ENCODE peak calls at places on chromosomes 6 and 20, in eight cellular contexts. B, K, S, I, C, R, U and J are unnamed samples.

GRCh38 chr6:94270040-94270689 is 850.8 kb upstream of the EPHA7 start:
- DNase-seq in R (no peak), I (no peak), K (no peak), U (no peak), S (no peak), C (no peak), B (no peak), J (no peak)

GRCh38 chr6:13545885-13546284 is 28.5 kb upstream of the SIRT5 start:
- DNase-seq in S (no peak), K (no peak), I (no peak), B (no peak), C (no peak), R (no peak), U (no peak), J (no peak)

GRCh38 chr6:72580281-72580940 is 41.5 kb upstream of the KCNQ5 start:
- DNase-seq in I (no peak), K (peak; percentile 44), C (no peak), R (peak; percentile 85), S (no peak), U (no peak), B (no peak), J (peak; percentile 85)

GRCh38 chr6:44297063-44298038 is 15.8 kb downstream of the AARS2 start:
- DNase-seq in I (peak; percentile 85), R (peak; percentile 16), K (peak; percentile 74), S (peak; percentile 42), B (no peak), U (no peak), C (peak; percentile 60), J (peak; percentile 28)

GRCh38 chr6:109296305-109296915 is 85.9 kb downstream of the CD164 start:
- DNase-seq in R (no peak), K (no peak), U (no peak), C (no peak), B (peak; percentile 24), I (no peak), S (peak; percentile 71), J (no peak)

GRCh38 chr20:62929051-62929538 is 2.8 kb upstream of the DIDO1 start:
- DNase-seq in R (peak; percentile 38), K (peak; percentile 77), U (peak; percentile 56), I (peak; percentile 92), S (peak; percentile 80), B (peak; percentile 54), C (peak; percentile 81), J (peak; percentile 56)

GRCh38 chr6:51910846-51911245 is 176.6 kb downstream of the PKHD1 start:
- DNase-seq in K (no peak), B (no peak), S (no peak), C (no peak), I (no peak), R (no peak), U (no peak), J (no peak)

GRCh38 chr20:58651823-58652605 is 931 bp downstream of the STX16 start:
- DNase-seq in U (peak; percentile 65), K (peak; percentile 77), I (peak; percentile 89), B (peak; percentile 36), R (peak; percentile 85), S (peak; percentile 80), C (peak; percentile 50), J (peak; percentile 67)

GRCh38 chr6:56444855-56445254 is 197.5 kb upstream of the COL21A1 start:
- DNase-seq in C (no peak), B (peak; percentile 18), I (no peak), R (no peak), S (no peak), U (no peak), K (no peak), J (no peak)

GRCh38 chr6:117449549-117450439 is 24.1 kb upstream of the ROS1 start:
- DNase-seq in K (peak; percentile 15), U (peak; percentile 46), S (peak; percentile 55), R (peak; percentile 81), B (peak; percentile 31), I (no peak), C (peak; percentile 45), J (no peak)

GRCh38 chr20:14573676-14574075 is 236.3 kb upstream of the FLRT3 start:
- DNase-seq in C (no peak), S (peak; percentile 29), B (no peak), R (no peak), I (no peak), K (no peak), U (no peak), J (no peak)

GRCh38 chr20:21191839-21192238 is 66.0 kb downstream of the KIZ start:
- DNase-seq in R (peak; percentile 25), C (no peak), U (no peak), S (no peak), I (no peak), B (no peak), K (no peak), J (no peak)

GRCh38 chr20:4519530-4519929 is 202.2 kb upstream of the PRND start:
- DNase-seq in S (peak; percentile 29), C (no peak), R (no peak), U (no peak), B (no peak), K (peak; percentile 9), I (no peak), J (peak; percentile 22)

GRCh38 chr6:16130437-16130891 is 1.6 kb downstream of the MYLIP start:
- DNase-seq in K (no peak), S (no peak), I (no peak), U (no peak), C (no peak), B (peak; percentile 12), R (no peak), J (no peak)

GRCh38 chr20:1891263-1892121 is 3.7 kb upstream of the SIRPA start:
- DNase-seq in I (peak; percentile 61), U (no peak), K (no peak), S (no peak), B (no peak), R (no peak), C (no peak), J (no peak)

GRCh38 chr6:45997875-45998506 is 17.7 kb downstream of the CLIC5 start:
- DNase-seq in I (no peak), K (no peak), R (no peak), C (no peak), U (no peak), S (no peak), B (no peak), J (no peak)
- H3K27ac ChIP-seq in I (no peak overlapping the region), K (no peak overlapping the region), R (no peak overlapping the region), C (peak overlapping the region; percentile 67), U (no peak overlapping the region), S (no peak overlapping the region), B (no peak overlapping the region), J (no peak overlapping the region)

GRCh38 chr6:38779310-38780062 is 64.4 kb downstream of the DNAH8 start:
- DNase-seq in R (no peak), S (no peak), C (no peak), U (no peak), I (no peak), B (no peak), K (no peak), J (no peak)

GRCh38 chr6:38774933-38775707 is 60.0 kb downstream of the DNAH8 start:
- DNase-seq in U (no peak), I (no peak), R (no peak), B (no peak), S (no peak), K (no peak), C (no peak), J (peak; percentile 15)

GRCh38 chr6:38775870-38776269 is 60.8 kb downstream of the DNAH8 start:
- DNase-seq in U (no peak), S (no peak), R (no peak), C (no peak), I (no peak), B (no peak), K (no peak), J (no peak)

GRCh38 chr6:38773338-38773737 is 58.2 kb downstream of the DNAH8 start:
- DNase-seq in U (no peak), K (peak; percentile 35), R (no peak), S (peak; percentile 18), C (no peak), B (no peak), I (no peak), J (peak; percentile 7)

DNA sequence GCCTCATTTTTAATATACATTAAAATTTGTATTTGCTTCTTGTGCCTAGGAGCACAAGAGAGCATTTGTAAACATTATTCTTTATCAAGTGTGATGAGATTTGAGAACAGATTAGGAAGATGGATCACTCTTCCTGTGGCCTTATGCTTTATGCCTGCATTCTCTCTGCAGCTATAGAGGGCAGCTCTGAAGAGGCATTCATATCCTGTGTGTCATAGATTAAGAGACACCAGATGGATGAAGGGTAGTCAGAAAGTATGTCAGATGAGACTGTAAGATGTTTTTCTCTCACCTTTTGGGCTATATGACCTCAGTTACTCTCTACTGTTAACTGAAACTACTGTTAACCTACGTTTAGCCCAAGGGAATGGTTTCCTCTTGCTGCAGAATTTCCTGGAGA is 61.4 kb downstream of the DNAH8 start:
- DNase-seq in I (no peak), U (no peak), R (peak; percentile 49), B (no peak), C (no peak), K (no peak), S (no peak), J (no peak)
- H3K27ac ChIP-seq in I (no peak overlapping the region), U (no peak overlapping the region), R (no peak overlapping the region), B (no peak overlapping the region), C (no peak overlapping the region), K (no peak overlapping the region), S (no peak overlapping the region), J (no peak overlapping the region)

GRCh38 chr6:111748247-111748647 is 125.0 kb downstream of the FYN start:
- DNase-seq in C (no peak), I (no peak), R (no peak), K (no peak), S (no peak), B (no peak), U (no peak), J (no peak)

GRCh38 chr6:111747791-111748190 is 125.5 kb downstream of the FYN start:
- DNase-seq in I (no peak), U (no peak), R (no peak), S (no peak), K (no peak), C (no peak), B (no peak), J (no peak)

GRCh38 chr6:111745186-111745585 is 128.1 kb downstream of the FYN start:
- DNase-seq in K (no peak), R (peak; percentile 37), S (no peak), B (no peak), I (no peak), U (no peak), C (no peak), J (no peak)

GRCh38 chr6:111745636-111746035 is 127.6 kb downstream of the FYN start:
- DNase-seq in S (no peak), K (no peak), R (no peak), C (no peak), I (no peak), B (no peak), U (no peak), J (no peak)

GRCh38 chr6:111746983-111747773 is 126.1 kb downstream of the FYN start:
- DNase-seq in B (no peak), I (no peak), R (no peak), K (no peak), U (peak; percentile 18), S (no peak), C (no peak), J (no peak)
- H3K27ac ChIP-seq in B (no peak overlapping the region), I (no peak overlapping the region), R (no peak overlapping the region), K (no peak overlapping the region), U (peak overlapping the region; percentile 65), S (peak overlapping the region; percentile 74), C (peak overlapping the region; percentile 50), J (no peak overlapping the region)

DNA sequence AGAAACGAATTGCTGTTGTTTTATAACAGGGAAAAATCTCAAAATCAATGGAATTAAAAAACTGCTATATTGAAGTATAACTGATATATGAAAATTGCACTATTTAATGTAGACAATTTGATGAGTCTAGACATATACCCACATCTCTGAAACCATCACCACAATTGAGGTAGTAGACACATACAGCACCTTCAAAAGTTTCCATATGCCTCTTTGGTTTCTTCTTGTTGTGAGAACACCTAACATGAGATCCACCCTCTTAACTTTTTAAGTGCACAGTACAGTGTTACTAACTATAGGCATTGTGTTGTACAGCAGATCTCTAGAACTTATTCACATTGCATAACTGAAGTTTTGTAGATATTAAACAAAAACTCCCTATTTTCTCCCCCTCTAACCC is 14.0 kb upstream of the SLC17A5 start:
- DNase-seq in C (no peak), S (no peak), U (no peak), B (no peak), I (no peak), K (no peak), R (no peak), J (no peak)
- H3K27ac ChIP-seq in C (no peak overlapping the region), S (no peak overlapping the region), U (no peak overlapping the region), B (no peak overlapping the region), I (no peak overlapping the region), K (no peak overlapping the region), R (no peak overlapping the region), J (no peak overlapping the region)